ENCODE peak calls at places on chromosomes 2 and 18, in seven cellular contexts. W is OCI-M1; E is HT1080; K is esophagus squamous epithelium; S is GM23338; H is activated CD4-positive, alpha-beta T cell treated with anti-CD3 and anti-CD28 coated beads, Interleukin-2, amount 10 ng/mL, durations not matched to agents 7 days and 5 days; U is substantia nigra. C is an unnamed sample.

GRCh38 chr2:233424028-233424951 is 70.0 kb downstream of the DGKD start:
- DNase-seq in W (no peak), E (peak; percentile 47), K (no peak), S (no peak), H (peak; percentile 4), U (no peak), C (no peak)

GRCh38 chr2:217263796-217264195 is 403.9 kb upstream of the TNP1 start:
- DNase-seq in W (no peak), E (no peak), K (no peak), S (no peak), H (no peak), U (no peak), C (no peak)

GRCh38 chr2:150916997-150917396 is 344.7 kb downstream of the RBM43 start:
- DNase-seq in W (no peak), E (peak; percentile 44), K (no peak), S (no peak), H (no peak), U (no peak), C (no peak)

GRCh38 chr2:222844323-222844722 is 16.5 kb upstream of the ACSL3 start:
- DNase-seq in W (peak; percentile 71), E (peak; percentile 94), K (no peak), S (no peak), H (no peak), U (no peak), C (no peak)

GRCh38 chr18:22847392-22847791 is 85.7 kb upstream of the RBBP8 start:
- DNase-seq in W (no peak), E (no peak), K (no peak), S (peak; percentile 3), H (no peak), U (no peak), C (no peak)

GRCh38 chr2:158456309-158457066 is at the start of the genes CCDC148 and PKP4:
- DNase-seq in W (peak; percentile 93), E (peak; percentile 93), K (peak; percentile 29), S (peak; percentile 96), H (peak; percentile 92), U (peak; percentile 91), C (peak; percentile 90)

GRCh38 chr18:70295633-70296188 is 6.9 kb downstream of the SOCS6 start:
- DNase-seq in W (peak; percentile 31), E (no peak), K (no peak), S (no peak), H (no peak), U (no peak), C (no peak)

GRCh38 chr2:191190439-191190838 is 39.6 kb upstream of the STAT4 start:
- DNase-seq in W (no peak), E (no peak), K (no peak), S (no peak), H (no peak), U (no peak), C (no peak)

GRCh38 chr2:140863713-140864112 is 1267.1 kb downstream of the LRP1B start:
- DNase-seq in W (peak; percentile 78), E (peak; percentile 58), K (no peak), S (peak; percentile 76), H (no peak), U (no peak), C (no peak)

GRCh38 chr2:178111743-178112142 is 494 bp upstream of the RBM45 start:
- DNase-seq in W (no peak), E (no peak), K (no peak), S (no peak), H (no peak), U (no peak), C (no peak)

GRCh38 chr2:71679481-71679880 is 226.1 kb downstream of the DYSF start:
- DNase-seq in W (no peak), E (no peak), K (no peak), S (no peak), H (no peak), U (no peak), C (no peak)

GRCh38 chr2:120774557-120775160 is 39.0 kb downstream of the GLI2 start:
- DNase-seq in W (no peak), E (no peak), K (no peak), S (no peak), H (no peak), U (no peak), C (no peak)

GRCh38 chr18:61435064-61435652 is 101.9 kb downstream of the CDH20 start:
- DNase-seq in W (peak; percentile 58), E (peak; percentile 32), K (no peak), S (peak; percentile 74), H (no peak), U (no peak), C (no peak)

GRCh38 chr18:48036641-48037421 is 106.4 kb upstream of the SMAD2 start:
- DNase-seq in W (no peak), E (no peak), K (no peak), S (no peak), H (no peak), U (no peak), C (no peak)

GRCh38 chr2:162297925-162298552 is 20.4 kb downstream of the IFIH1 start:
- DNase-seq in W (peak; percentile 88), E (peak; percentile 48), K (no peak), S (peak; percentile 88), H (peak; percentile 82), U (peak; percentile 27), C (peak; percentile 33)

GRCh38 chr2:99780276-99780675 is 290.5 kb upstream of the REV1 start:
- DNase-seq in W (no peak), E (no peak), K (no peak), S (no peak), H (no peak), U (no peak), C (no peak)

GRCh38 chr2:11515441-11516071 is 18.3 kb upstream of the GREB1 start:
- DNase-seq in W (no peak), E (no peak), K (no peak), S (no peak), H (no peak), U (no peak), C (no peak)